ENCODE peak calls at places on chromosomes 4 and X, in seven cellular contexts. One of them, this sample, is unnamed.

GRCh38 chrX:113929004-113929403 is 654.9 kb upstream of the HTR2C start:
- DNase-seq in tibial artery: no peak
- DNase-seq in astrocyte of the spinal cord: peak; percentile 19
- DNase-seq in spleen: no peak
- DNase-seq in uterus: no peak
- DNase-seq in endodermal cell: peak; percentile 92
- DNase-seq in RWPE1: peak; percentile 18
- DNase-seq in this sample: peak; percentile 54

GRCh38 chr4:57442834-57443291 is 332.7 kb upstream of the IGFBP7 start:
- DNase-seq in astrocyte of the spinal cord: peak; percentile 42
- DNase-seq in endodermal cell: peak; percentile 93
- DNase-seq in uterus: no peak
- DNase-seq in tibial artery: no peak
- DNase-seq in spleen: no peak
- DNase-seq in RWPE1: peak; percentile 44
- DNase-seq in this sample: peak; percentile 67

GRCh38 chrX:77892887-77893286 is 2.3 kb downstream of the MAGT1 start:
- DNase-seq in spleen: no peak
- DNase-seq in RWPE1: no peak
- DNase-seq in uterus: no peak
- DNase-seq in astrocyte of the spinal cord: no peak
- DNase-seq in endodermal cell: no peak
- DNase-seq in tibial artery: no peak
- DNase-seq in this sample: no peak

GRCh38 chr4:118989098-118990080 is 100.7 kb downstream of the SYNPO2 start:
- DNase-seq in spleen: no peak
- DNase-seq in astrocyte of the spinal cord: peak; percentile 65
- DNase-seq in endodermal cell: no peak
- DNase-seq in tibial artery: no peak
- DNase-seq in uterus: peak; percentile 45
- DNase-seq in RWPE1: peak; percentile 77
- DNase-seq in this sample: no peak

GRCh38 chr4:153232768-153233167 is 28.5 kb downstream of the TRIM2 start:
- DNase-seq in RWPE1: no peak
- DNase-seq in uterus: no peak
- DNase-seq in astrocyte of the spinal cord: no peak
- DNase-seq in tibial artery: no peak
- DNase-seq in spleen: no peak
- DNase-seq in endodermal cell: peak; percentile 91
- DNase-seq in this sample: peak; percentile 26

GRCh38 chr4:1413687-1414479 is 7.6 kb upstream of the NKX1-1 start:
- DNase-seq in uterus: no peak
- DNase-seq in spleen: no peak
- DNase-seq in RWPE1: no peak
- DNase-seq in astrocyte of the spinal cord: no peak
- DNase-seq in tibial artery: peak; percentile 51
- DNase-seq in endodermal cell: peak; percentile 51
- DNase-seq in this sample: no peak

GRCh38 chrX:109472939-109473713 is 8.8 kb downstream of the GUCY2F start:
- DNase-seq in spleen: no peak
- DNase-seq in RWPE1: peak; percentile 4
- DNase-seq in tibial artery: no peak
- DNase-seq in endodermal cell: peak; percentile 89
- DNase-seq in astrocyte of the spinal cord: peak; percentile 77
- DNase-seq in uterus: no peak
- DNase-seq in this sample: peak; percentile 60

GRCh38 chr4:140136509-140136908 is 17.5 kb downstream of the MAML3 start:
- DNase-seq in RWPE1: peak; percentile 60
- DNase-seq in astrocyte of the spinal cord: peak; percentile 27
- DNase-seq in endodermal cell: no peak
- DNase-seq in uterus: no peak
- DNase-seq in tibial artery: no peak
- DNase-seq in spleen: no peak
- DNase-seq in this sample: no peak

GRCh38 chr4:78863254-78863869 is 75.9 kb downstream of the PAQR3 start:
- DNase-seq in RWPE1: no peak
- DNase-seq in tibial artery: no peak
- DNase-seq in astrocyte of the spinal cord: no peak
- DNase-seq in endodermal cell: no peak
- DNase-seq in uterus: no peak
- DNase-seq in spleen: no peak
- DNase-seq in this sample: no peak

GRCh38 chr4:40842318-40842717 is 92.6 kb downstream of the NSUN7 start:
- DNase-seq in uterus: no peak
- DNase-seq in astrocyte of the spinal cord: no peak
- DNase-seq in spleen: no peak
- DNase-seq in endodermal cell: no peak
- DNase-seq in RWPE1: no peak
- DNase-seq in tibial artery: no peak
- DNase-seq in this sample: no peak

GRCh38 chrX:39477438-39478120 is 620.2 kb downstream of the BCOR start:
- DNase-seq in astrocyte of the spinal cord: peak; percentile 5
- DNase-seq in endodermal cell: peak; percentile 94
- DNase-seq in uterus: peak; percentile 34
- DNase-seq in tibial artery: no peak
- DNase-seq in spleen: no peak
- DNase-seq in RWPE1: no peak
- DNase-seq in this sample: peak; percentile 52

GRCh38 chr4:181202249-181202648 is 1041.0 kb upstream of the TENM3 start:
- DNase-seq in RWPE1: no peak
- DNase-seq in uterus: no peak
- DNase-seq in tibial artery: no peak
- DNase-seq in astrocyte of the spinal cord: no peak
- DNase-seq in spleen: no peak
- DNase-seq in endodermal cell: no peak
- DNase-seq in this sample: no peak

GRCh38 chr4:169620846-169621228 is 459 bp downstream of the CLCN3 start:
- DNase-seq in uterus: peak; percentile 26
- DNase-seq in endodermal cell: peak; percentile 68
- DNase-seq in spleen: no peak
- DNase-seq in astrocyte of the spinal cord: peak; percentile 34
- DNase-seq in RWPE1: no peak
- DNase-seq in tibial artery: no peak
- DNase-seq in this sample: peak; percentile 13

GRCh38 chr4:108118505-108118904 is 50.2 kb downstream of the LEF1 start:
- DNase-seq in tibial artery: no peak
- DNase-seq in astrocyte of the spinal cord: peak; percentile 22
- DNase-seq in RWPE1: peak; percentile 30
- DNase-seq in uterus: no peak
- DNase-seq in spleen: no peak
- DNase-seq in endodermal cell: no peak
- DNase-seq in this sample: no peak

GRCh38 chrX:30967516-30967915 is 78.5 kb upstream of the TAB3 start:
- DNase-seq in RWPE1: no peak
- DNase-seq in astrocyte of the spinal cord: no peak
- DNase-seq in tibial artery: no peak
- DNase-seq in endodermal cell: no peak
- DNase-seq in spleen: no peak
- DNase-seq in uterus: no peak
- DNase-seq in this sample: no peak

GRCh38 chr4:20809796-20810195 is 109.5 kb downstream of the PACRGL start:
- DNase-seq in astrocyte of the spinal cord: no peak
- DNase-seq in spleen: no peak
- DNase-seq in RWPE1: peak; percentile 83
- DNase-seq in uterus: no peak
- DNase-seq in tibial artery: no peak
- DNase-seq in endodermal cell: peak; percentile 70
- DNase-seq in this sample: no peak

GRCh38 chr4:85165808-85166207 is 199.3 kb upstream of the WDFY3 start:
- DNase-seq in spleen: peak; percentile 51
- DNase-seq in endodermal cell: no peak
- DNase-seq in tibial artery: no peak
- DNase-seq in astrocyte of the spinal cord: no peak
- DNase-seq in RWPE1: no peak
- DNase-seq in uterus: no peak
- DNase-seq in this sample: no peak
- TF ChIP-seq CTCF in spleen: no peak
- TF ChIP-seq CTCF in endodermal cell: peak; percentile 53
- TF ChIP-seq CTCF in tibial artery: no peak
- TF ChIP-seq CTCF in astrocyte of the spinal cord: no peak
- TF ChIP-seq CTCF in RWPE1: no peak
- TF ChIP-seq CTCF in uterus: no peak
- TF ChIP-seq CTCF in this sample: no peak

DNA sequence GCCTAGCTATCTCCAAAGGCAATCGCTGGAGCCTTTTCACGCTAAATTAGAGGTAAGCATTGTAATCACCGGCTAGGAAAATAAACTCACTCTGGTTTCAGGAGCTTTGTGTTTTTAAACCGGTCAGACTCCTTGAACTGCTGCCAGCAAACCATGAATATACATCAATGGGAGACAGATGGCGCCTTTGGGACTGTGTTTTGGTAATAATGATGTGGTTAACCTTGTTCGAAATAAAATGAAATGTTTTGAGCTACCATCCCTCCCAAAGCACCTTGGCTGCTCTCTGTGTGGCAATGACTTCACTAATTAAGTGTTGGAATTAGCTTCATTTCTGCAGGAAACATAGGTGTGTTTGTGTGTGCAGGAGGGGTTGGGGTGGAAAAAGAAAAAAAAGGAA is 65.3 kb downstream of the CLNK start:
- DNase-seq in tibial artery: no peak
- DNase-seq in astrocyte of the spinal cord: peak; percentile 88
- DNase-seq in spleen: no peak
- DNase-seq in endodermal cell: no peak
- DNase-seq in RWPE1: peak; percentile 5
- DNase-seq in uterus: no peak
- DNase-seq in this sample: no peak
- TF ChIP-seq CTCF in tibial artery: no peak
- TF ChIP-seq CTCF in astrocyte of the spinal cord: no peak
- TF ChIP-seq CTCF in spleen: no peak
- TF ChIP-seq CTCF in endodermal cell: no peak
- TF ChIP-seq CTCF in RWPE1: no peak
- TF ChIP-seq CTCF in uterus: no peak
- TF ChIP-seq CTCF in this sample: no peak

DNA sequence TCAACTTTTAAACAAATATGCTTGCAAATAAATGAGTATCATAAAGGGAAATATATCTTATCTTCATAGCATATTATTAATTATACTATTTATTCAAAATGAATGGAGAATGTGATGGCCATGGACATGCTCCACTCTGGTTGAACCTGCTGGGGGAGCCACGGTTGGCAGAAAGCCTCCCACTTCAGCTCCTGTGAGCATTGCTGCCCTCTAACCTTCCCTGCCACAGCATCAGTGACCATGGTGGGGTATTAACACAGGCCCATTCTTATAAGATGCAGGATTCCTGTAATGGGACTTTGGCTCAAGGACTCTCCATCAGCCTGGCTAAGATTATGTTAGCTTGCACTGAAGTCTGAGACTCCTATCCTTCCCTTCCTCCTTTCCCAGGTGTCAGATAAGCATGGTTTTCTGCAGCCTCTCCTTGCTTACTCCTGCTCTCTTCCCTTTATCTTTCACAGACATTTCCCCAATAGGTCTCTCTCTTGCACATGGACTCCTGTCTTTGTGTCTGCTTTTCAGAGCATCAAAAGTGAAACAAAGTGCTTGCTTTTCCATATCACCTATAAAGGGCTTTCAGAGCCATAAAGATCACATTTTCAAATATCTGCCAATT is 4.9 kb upstream of the ABRAXAS1 start:
- DNase-seq in tibial artery: no peak
- DNase-seq in endodermal cell: peak; percentile 53
- DNase-seq in spleen: no peak
- DNase-seq in uterus: no peak
- DNase-seq in astrocyte of the spinal cord: no peak
- DNase-seq in RWPE1: no peak
- DNase-seq in this sample: no peak
- TF ChIP-seq CTCF in tibial artery: no peak
- TF ChIP-seq CTCF in endodermal cell: peak; percentile 53
- TF ChIP-seq CTCF in spleen: no peak
- TF ChIP-seq CTCF in uterus: no peak
- TF ChIP-seq CTCF in astrocyte of the spinal cord: no peak
- TF ChIP-seq CTCF in RWPE1: no peak
- TF ChIP-seq CTCF in this sample: no peak

DNA sequence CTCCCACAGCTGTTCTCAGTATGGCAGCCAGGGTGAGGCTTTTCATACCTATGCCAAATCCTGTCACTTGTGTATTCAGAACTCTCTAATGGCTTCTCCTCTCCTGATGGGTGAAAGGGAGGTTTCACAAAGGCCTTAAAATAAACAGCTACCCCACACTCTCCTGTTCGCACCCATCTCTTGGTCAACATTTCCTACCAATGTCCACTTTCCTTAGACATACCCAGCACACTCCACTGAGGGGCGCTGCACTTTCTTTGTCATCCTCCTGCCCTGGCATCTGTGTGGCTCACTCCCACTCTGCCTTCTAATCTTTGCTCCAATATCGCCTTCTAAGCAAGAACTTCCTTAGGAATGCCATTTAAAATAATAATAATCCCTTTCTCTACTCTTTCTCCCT is 313.3 kb downstream of the PPP3CA start:
- DNase-seq in uterus: no peak
- DNase-seq in RWPE1: no peak
- DNase-seq in astrocyte of the spinal cord: no peak
- DNase-seq in tibial artery: no peak
- DNase-seq in spleen: no peak
- DNase-seq in endodermal cell: peak; percentile 72
- DNase-seq in this sample: no peak
- TF ChIP-seq CTCF in uterus: no peak
- TF ChIP-seq CTCF in RWPE1: no peak
- TF ChIP-seq CTCF in astrocyte of the spinal cord: peak; percentile 2
- TF ChIP-seq CTCF in tibial artery: no peak
- TF ChIP-seq CTCF in spleen: no peak
- TF ChIP-seq CTCF in endodermal cell: peak; percentile 72
- TF ChIP-seq CTCF in this sample: no peak

GRCh38 chr4:43709443-43709842 is 739.2 kb downstream of the KCTD8 start:
- DNase-seq in astrocyte of the spinal cord: no peak
- DNase-seq in RWPE1: no peak
- DNase-seq in uterus: no peak
- DNase-seq in spleen: no peak
- DNase-seq in endodermal cell: no peak
- DNase-seq in tibial artery: no peak
- DNase-seq in this sample: no peak
- TF ChIP-seq CTCF in astrocyte of the spinal cord: no peak
- TF ChIP-seq CTCF in RWPE1: no peak
- TF ChIP-seq CTCF in uterus: no peak
- TF ChIP-seq CTCF in spleen: no peak
- TF ChIP-seq CTCF in endodermal cell: peak; percentile 36
- TF ChIP-seq CTCF in tibial artery: no peak
- TF ChIP-seq CTCF in this sample: no peak

DNA sequence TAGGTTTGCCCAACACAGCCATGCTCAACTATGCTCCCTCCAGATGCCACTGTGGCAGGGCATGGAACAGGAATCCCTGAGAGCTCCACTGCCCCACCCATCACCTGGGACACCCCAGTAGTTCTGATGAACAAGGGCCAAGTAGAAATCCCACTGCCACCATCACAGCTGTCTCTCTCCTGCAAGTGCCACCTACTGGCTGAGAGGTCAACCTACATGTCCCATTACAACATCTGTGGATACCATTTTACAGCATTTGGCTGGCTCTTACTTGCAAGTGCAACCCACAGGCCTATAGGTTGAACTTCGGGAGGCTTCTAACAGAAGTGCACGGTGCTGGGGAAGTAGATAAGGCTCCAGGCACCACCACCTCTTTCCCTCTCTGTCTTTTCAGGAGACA is 142.5 kb downstream of the CXXC4 start:
- DNase-seq in RWPE1: no peak
- DNase-seq in uterus: no peak
- DNase-seq in tibial artery: no peak
- DNase-seq in spleen: no peak
- DNase-seq in astrocyte of the spinal cord: no peak
- DNase-seq in endodermal cell: peak; percentile 64
- DNase-seq in this sample: no peak
- TF ChIP-seq CTCF in RWPE1: no peak
- TF ChIP-seq CTCF in uterus: no peak
- TF ChIP-seq CTCF in tibial artery: no peak
- TF ChIP-seq CTCF in spleen: no peak
- TF ChIP-seq CTCF in astrocyte of the spinal cord: peak; percentile 10
- TF ChIP-seq CTCF in endodermal cell: peak; percentile 75
- TF ChIP-seq CTCF in this sample: no peak